ENCODE peak calls at places on chromosomes 7 and 10, in four cellular contexts. A is AG04450, Q is upper lobe of right lung, R is kidney. P is an unnamed sample. For H3K9me3, the result is how much of the 10 kb centered on the place peaks cover.

GRCh38 chr10:21173964-21174669 is 277.0 kb upstream of the NEBL start:
- DNase-seq in R (peak), A (no peak), Q (peak), P (no peak)

GRCh38 chr7:128839751-128840177 is 9.6 kb downstream of the FLNC start:
- DNase-seq in R (peak), Q (peak), A (no peak), P (no peak)

GRCh38 chr10:116170815-116171250 is 102.2 kb downstream of the GFRA1 start:
- DNase-seq in R (no peak), Q (no peak), A (no peak), P (peak)

GRCh38 chr10:71713135-71714040 is 6.2 kb downstream of the C10orf105 start:
- DNase-seq in R (peak), A (peak), Q (peak), P (peak)

GRCh38 chr7:54878339-54878738 is 119.3 kb upstream of the SEC61G start:
- DNase-seq in R (no peak), Q (no peak), A (no peak), P (peak)

GRCh38 chr7:55210716-55211115 is 154.4 kb upstream of the LANCL2 start:
- DNase-seq in R (no peak), A (no peak), Q (no peak), P (no peak)

GRCh38 chr10:114393482-114393881 is 10.8 kb downstream of the AFAP1L2 start:
- DNase-seq in R (no peak), A (no peak), Q (no peak), P (peak)

GRCh38 chr7:13279854-13280435 is 592.5 kb downstream of the ARL4A start:
- DNase-seq in Q (no peak), R (no peak), A (peak), P (peak)

GRCh38 chr7:22109761-22110160 is 164.1 kb upstream of the CDCA7L start:
- DNase-seq in Q (no peak), R (peak), A (no peak), P (peak)

GRCh38 chr10:132925614-132926013 is 16.8 kb downstream of the CFAP46 start:
- DNase-seq in R (peak), Q (peak), A (no peak), P (no peak)

GRCh38 chr7:100132697-100133137 is 6.0 kb downstream of the MBLAC1 start:
- DNase-seq in R (no peak), A (no peak), Q (no peak), P (peak)

GRCh38 chr10:72367301-72367970 is 12.7 kb upstream of the DNAJB12 start:
- DNase-seq in A (no peak), Q (no peak), R (no peak), P (peak)

GRCh38 chr10:10794776-10795175 is 222.9 kb upstream of the CELF2 start:
- DNase-seq in A (no peak), Q (no peak), R (no peak), P (peak)

GRCh38 chr7:100682228-100682741 is 8.7 kb downstream of the GNB2 start:
- DNase-seq in R (peak), Q (peak), A (no peak), P (no peak)

DNA sequence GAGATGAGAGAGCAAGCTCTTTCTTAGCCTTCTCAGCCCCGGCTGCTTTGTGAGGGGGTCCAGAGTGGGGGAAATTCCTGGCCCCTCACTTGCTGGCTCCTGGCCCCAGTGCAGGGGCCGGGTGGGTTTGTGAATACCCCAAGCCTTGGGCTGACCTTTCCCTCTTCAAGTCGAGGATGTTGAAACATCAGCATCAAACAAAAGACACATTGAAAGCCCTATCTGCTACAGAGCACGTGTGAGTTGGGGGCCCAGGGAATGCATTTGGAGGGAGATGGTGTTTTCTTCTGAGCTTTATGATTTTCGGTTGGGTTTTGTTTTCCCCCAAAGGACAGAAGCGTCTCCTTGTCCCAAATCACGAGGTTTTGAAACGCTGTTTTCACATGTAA is 2.8 kb downstream of the ZMIZ1 start:
- DNase-seq in Q (no peak), A (no peak), R (no peak), P (no peak)
- H3K9me3 ChIP-seq in Q (under half), A (under half), R (under half), P (under half)

GRCh38 chr7:256461-256940 is 33.5 kb upstream of the FOXL3 start:
- DNase-seq in R (peak), Q (peak), A (no peak), P (no peak)

GRCh38 chr7:259191-259505 is 30.8 kb upstream of the FOXL3 start:
- DNase-seq in A (no peak), R (no peak), Q (peak), P (no peak)

GRCh38 chr7:258476-259190 is 31.3 kb upstream of the FOXL3 start:
- DNase-seq in R (peak), Q (peak), A (no peak), P (no peak)

GRCh38 chr7:256981-257646 is 32.9 kb upstream of the FOXL3 start:
- DNase-seq in R (no peak), Q (peak), A (no peak), P (no peak)

DNA sequence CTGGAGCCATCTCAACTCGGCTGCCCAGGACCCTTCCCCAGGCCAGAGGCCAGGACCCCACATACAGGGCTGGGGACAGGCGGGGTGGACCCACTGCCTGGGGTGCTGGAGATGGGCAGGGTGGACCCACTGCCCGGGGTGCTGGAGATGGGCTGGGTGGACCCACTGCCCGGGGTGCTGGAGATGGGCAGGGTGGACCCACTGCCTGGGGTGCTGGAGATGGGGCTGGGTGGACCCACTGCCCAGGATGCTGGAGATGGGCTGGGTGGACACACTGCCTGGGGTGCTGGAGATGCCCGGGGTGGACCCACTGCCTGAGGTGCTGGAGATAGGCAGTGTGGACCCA is 32.4 kb upstream of the FOXL3 start:
- DNase-seq in A (no peak), R (peak), Q (peak), P (no peak)
- H3K9me3 ChIP-seq in A (half or more), R (under half), Q (under half), P (under half)

DNA sequence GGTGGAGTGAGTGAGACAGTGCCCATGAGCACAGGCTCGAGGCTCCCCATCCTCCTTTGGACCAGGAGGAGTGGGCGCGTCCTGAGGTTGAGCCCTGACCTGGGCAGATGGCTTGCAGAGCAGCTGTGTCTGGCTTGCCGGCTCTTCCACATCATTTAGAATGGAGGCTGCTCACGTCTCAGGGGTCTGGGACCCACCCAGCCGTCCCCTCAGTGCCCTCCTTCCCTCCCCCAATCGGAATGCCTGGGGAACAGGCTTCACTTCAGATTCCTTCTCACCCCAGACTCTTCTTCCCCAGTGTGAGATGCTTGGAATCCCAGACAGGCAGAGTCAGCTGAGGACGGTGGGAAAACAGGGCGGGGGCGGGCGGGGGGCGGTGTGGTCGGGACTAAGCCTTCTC is 968.6 kb upstream of the ZNF722 start:
- DNase-seq in R (no peak), A (no peak), Q (no peak), P (no peak)
- H3K9me3 ChIP-seq in R (under half), A (under half), Q (under half), P (under half)

GRCh38 chr7:111834367-111834766 is 272.1 kb upstream of the IMMP2L start:
- DNase-seq in R (no peak), Q (no peak), A (no peak), P (no peak)
- H3K9me3 ChIP-seq in R (under half), Q (under half), A (under half), P (under half)